ENCODE peak calls at places on chromosomes 1 and 21, in five cellular contexts. J is NCI-H1436; T is activated naive CD4-positive, alpha-beta T cell; Y is activated gamma-delta T cell treated with Interleukin-2 at 50 U/mL for 16 hours; K is tibial artery. M is an unnamed sample.

GRCh38 chr1:179995576-179995975 is 41.0 kb downstream of the CEP350 start:
- DNase-seq in K (no peak), T (no peak), Y (no peak), J (no peak), M (no peak)

GRCh38 chr1:107877749-107878148 is 87.2 kb downstream of the VAV3 start:
- DNase-seq in K (no peak), J (no peak), T (no peak), Y (no peak), M (no peak)

GRCh38 chr1:205913451-205914204 is 29.6 kb downstream of the SLC26A9 start:
- DNase-seq in J (no peak), T (no peak), K (peak), Y (no peak), M (no peak)

GRCh38 chr1:240501115-240501514 is 110.8 kb downstream of the GREM2 start:
- DNase-seq in T (no peak), Y (no peak), J (no peak), K (no peak), M (no peak)

GRCh38 chr21:28375708-28376385 is 616.8 kb downstream of the LTN1 start:
- DNase-seq in K (no peak), J (no peak), T (no peak), Y (no peak), M (no peak)

GRCh38 chr1:19185976-19186375 is 24.1 kb downstream of the UBR4 start:
- DNase-seq in T (no peak), J (no peak), K (no peak), Y (no peak), M (no peak)

GRCh38 chr21:43997766-43998742 is 14.1 kb upstream of the TRAPPC10 start:
- DNase-seq in T (no peak), J (no peak), Y (no peak), K (no peak), M (no peak)

GRCh38 chr1:201709564-201710295 is 119.2 kb upstream of the IPO9 start:
- DNase-seq in J (peak), T (no peak), K (peak), Y (peak), M (no peak)

GRCh38 chr1:96080925-96081324 is 640.7 kb upstream of the PTBP2 start:
- DNase-seq in J (no peak), K (no peak), T (no peak), Y (no peak), M (no peak)

GRCh38 chr1:77282866-77283539 is 1.2 kb downstream of the AK5 start:
- DNase-seq in T (no peak), Y (no peak), K (no peak), J (no peak), M (no peak)

GRCh38 chr21:16071082-16071481 is 341.3 kb downstream of the USP25 start:
- DNase-seq in Y (no peak), J (no peak), K (no peak), T (no peak), M (no peak)

GRCh38 chr1:203590559-203590958 is 36.1 kb upstream of the ATP2B4 start:
- DNase-seq in J (no peak), K (no peak), Y (no peak), T (no peak), M (no peak)

GRCh38 chr1:27137022-27137542 is 17.8 kb downstream of the SLC9A1 start:
- DNase-seq in K (no peak), Y (peak), T (peak), J (no peak), M (peak)

GRCh38 chr21:46598563-46599250 is 6.2 kb downstream of the S100B start:
- DNase-seq in J (no peak), K (no peak), T (no peak), Y (no peak), M (no peak)

GRCh38 chr1:182146286-182146685 is 84.8 kb upstream of the ZNF648 start:
- DNase-seq in Y (no peak), K (no peak), T (no peak), J (no peak), M (no peak)

GRCh38 chr1:154896811-154897286 is 26.8 kb upstream of the KCNN3 start:
- DNase-seq in T (no peak), J (no peak), Y (no peak), K (no peak), M (no peak)

GRCh38 chr1:32201011-32201855 is 838 bp downstream of the CCDC28B start:
- DNase-seq in J (peak), Y (peak), T (peak), K (peak), M (peak)

GRCh38 chr1:150820710-150821521 is 12.9 kb upstream of the CTSK start:
- DNase-seq in J (no peak), K (no peak), Y (no peak), T (no peak), M (no peak)

GRCh38 chr21:45302082-45303061 is 14.7 kb upstream of the POFUT2 start:
- DNase-seq in J (no peak), T (no peak), K (peak), Y (peak), M (peak)

GRCh38 chr1:27885114-27885528 is 12.8 kb downstream of the THEMIS2 start:
- DNase-seq in T (no peak), K (no peak), Y (no peak), J (no peak), M (no peak)